ENCODE peak calls at places on chromosomes 3 and 15, in six cellular contexts. N is ovary, D is fibroblast of lung, E is Peyer's patch, S is A549, J is suprapubic skin. V is an unnamed sample.

GRCh38 chr3:127484601-127485388 is 105.7 kb downstream of the TPRA1 start:
- DNase-seq in J (peak; percentile 37), E (no peak), S (no peak), D (no peak), N (no peak), V (no peak)

GRCh38 chr15:78067328-78068241 is 9.9 kb downstream of the TBC1D2B start:
- DNase-seq in E (no peak), J (no peak), N (no peak), D (no peak), S (no peak), V (no peak)

GRCh38 chr3:120646771-120647449 is 35.1 kb downstream of the HGD start:
- DNase-seq in S (no peak), E (no peak), N (no peak), J (no peak), D (no peak), V (no peak)

GRCh38 chr15:73982251-73982962 is 9.7 kb downstream of the STOML1 start:
- DNase-seq in N (peak; percentile 77), S (no peak), J (peak; percentile 93), D (peak; percentile 93), E (peak; percentile 64), V (peak; percentile 45)

GRCh38 chr3:47578691-47579632 is at the start of gene CSPG5:
- DNase-seq in E (no peak), J (no peak), S (no peak), N (peak; percentile 15), D (no peak), V (no peak)

GRCh38 chr15:39472661-39473657 is 107.9 kb upstream of the THBS1 start:
- DNase-seq in D (peak; percentile 100), J (peak; percentile 88), S (no peak), E (peak; percentile 38), N (peak; percentile 84), V (no peak)

GRCh38 chr3:135929670-135930069 is 35.9 kb upstream of the PPP2R3A start:
- DNase-seq in D (peak; percentile 78), E (no peak), N (peak; percentile 49), J (no peak), S (no peak), V (peak; percentile 4)

GRCh38 chr15:99566157-99566900 is 545 bp downstream of the MEF2A start:
- DNase-seq in N (peak; percentile 37), S (no peak), D (no peak), E (peak; percentile 34), J (no peak), V (no peak)

GRCh38 chr3:42387802-42388651 is 22.4 kb downstream of the LYZL4 start:
- DNase-seq in N (no peak), E (no peak), S (no peak), J (no peak), D (no peak), V (no peak)

GRCh38 chr3:119927190-119927589 is 145.3 kb downstream of the NR1I2 start:
- DNase-seq in S (no peak), E (no peak), D (no peak), J (no peak), N (no peak), V (no peak)

DNA sequence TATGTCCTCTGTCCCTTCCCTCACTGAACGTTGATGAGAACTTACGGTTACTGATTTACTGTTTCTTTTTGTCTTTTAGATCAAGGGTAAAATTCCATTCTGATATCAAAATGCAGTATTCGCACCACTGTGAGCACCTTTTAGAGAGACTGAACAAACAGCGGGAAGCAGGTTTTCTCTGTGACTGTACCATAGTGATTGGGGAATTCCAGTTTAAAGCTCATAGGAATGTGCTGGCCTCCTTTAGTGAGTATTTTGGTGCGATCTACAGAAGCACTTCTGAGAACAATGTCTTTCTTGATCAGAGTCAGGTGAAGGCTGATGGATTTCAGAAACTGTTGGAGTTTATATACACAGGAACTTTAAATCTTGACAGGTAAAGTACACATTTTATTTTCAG is 990 bp downstream of the MYNN start:
- DNase-seq in N (no peak), J (no peak), D (no peak), E (no peak), S (no peak), V (no peak)
- H3K27ac ChIP-seq in N (no peak overlapping the region), J (no peak overlapping the region), D (no peak overlapping the region), E (peak overlapping the region; percentile 98), S (no peak overlapping the region), V (no peak overlapping the region)

GRCh38 chr3:125462722-125463299 is 57.2 kb downstream of the SNX4 start:
- DNase-seq in D (no peak), S (no peak), N (no peak), J (no peak), E (no peak), V (no peak)
- H3K27ac ChIP-seq in D (no peak overlapping the region), S (no peak overlapping the region), N (no peak overlapping the region), J (no peak overlapping the region), E (no peak overlapping the region), V (no peak overlapping the region)

GRCh38 chr3:144055604-144056003 is 84.0 kb downstream of the DIPK2A start:
- DNase-seq in D (no peak), J (no peak), E (no peak), N (no peak), S (no peak), V (no peak)
- H3K27ac ChIP-seq in D (no peak overlapping the region), J (no peak overlapping the region), E (no peak overlapping the region), N (no peak overlapping the region), S (no peak overlapping the region), V (no peak overlapping the region)

GRCh38 chr3:172157566-172158258 is 118.3 kb downstream of the FNDC3B start:
- DNase-seq in D (no peak), J (no peak), E (no peak), S (no peak), N (no peak), V (no peak)

GRCh38 chr3:172159962-172160538 is 120.7 kb downstream of the FNDC3B start:
- DNase-seq in S (no peak), D (peak; percentile 65), J (no peak), N (peak; percentile 40), E (no peak), V (no peak)

GRCh38 chr3:172156309-172156998 is 117.1 kb downstream of the FNDC3B start:
- DNase-seq in N (no peak), S (peak; percentile 42), E (no peak), D (no peak), J (no peak), V (no peak)

GRCh38 chr3:172159376-172159775 is 120.0 kb downstream of the FNDC3B start:
- DNase-seq in N (no peak), D (peak; percentile 54), J (no peak), S (no peak), E (no peak), V (no peak)

DNA sequence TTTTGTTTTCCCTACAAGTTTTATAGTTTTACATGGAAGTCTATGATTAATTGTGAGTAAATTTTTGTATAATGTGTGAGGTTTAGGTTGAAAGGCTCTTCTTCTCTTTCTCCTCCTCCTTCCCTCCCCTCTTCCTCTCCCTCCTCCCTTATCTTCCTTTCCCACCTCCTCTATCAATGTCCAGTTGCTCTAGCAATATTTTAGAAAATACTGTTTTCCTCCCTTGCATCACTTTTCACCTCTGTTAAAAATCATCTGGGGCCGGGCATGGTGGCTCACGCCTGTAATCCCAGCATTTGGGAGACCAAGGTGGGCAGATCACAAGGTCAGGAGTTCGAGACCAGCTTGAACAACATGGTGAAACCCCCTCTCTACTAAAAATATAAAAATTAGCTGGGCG is 119.4 kb downstream of the FNDC3B start:
- DNase-seq in J (no peak), E (no peak), D (no peak), S (no peak), N (no peak), V (no peak)
- H3K27ac ChIP-seq in J (no peak overlapping the region), E (no peak overlapping the region), D (no peak overlapping the region), S (peak overlapping the region; percentile 91), N (no peak overlapping the region), V (no peak overlapping the region)

DNA sequence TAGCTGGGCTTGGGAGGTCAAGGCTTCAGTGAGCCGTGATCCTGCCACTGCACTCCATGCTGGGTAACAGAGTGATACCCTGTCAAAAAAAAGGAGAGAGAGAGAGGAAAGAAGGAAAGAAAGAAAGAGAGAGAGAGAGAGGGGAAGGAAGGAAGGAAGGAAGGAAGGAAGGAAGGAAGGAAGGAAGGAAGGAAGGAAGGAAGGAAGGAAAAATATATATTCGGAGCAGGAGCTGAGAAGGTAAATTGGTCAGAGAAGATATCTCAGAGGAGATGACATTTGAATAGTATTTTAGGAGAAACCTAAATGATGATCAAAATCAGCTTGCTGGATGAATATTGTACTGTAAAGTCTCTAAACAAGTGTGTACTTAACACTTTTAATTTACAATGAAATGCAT is 633.1 kb downstream of the ZPLD1 start:
- DNase-seq in E (no peak), D (no peak), S (no peak), N (no peak), J (no peak), V (no peak)
- H3K27ac ChIP-seq in E (no peak overlapping the region), D (no peak overlapping the region), S (no peak overlapping the region), N (no peak overlapping the region), J (no peak overlapping the region), V (no peak overlapping the region)